ENCODE peak calls at places on chromosome 6, in seven cellular contexts. One of them, this sample, is unnamed.

GRCh38 chr6:89956182-89956581 is 61.9 kb downstream of the GJA10 start:
- DNase-seq in GM12865: no peak
- DNase-seq in HTR-8/SVneo: no peak
- DNase-seq in activated CD4-positive, alpha-beta T cell treated with anti-CD3 and anti-CD28 coated beads for 24 hours: peak; percentile 15
- DNase-seq in stomach: no peak
- DNase-seq in endothelial cell: no peak
- DNase-seq in nephron progenitor cell: no peak
- DNase-seq in this sample: no peak

GRCh38 chr6:56517155-56517745 is 125.4 kb downstream of the DST start:
- DNase-seq in GM12865: no peak
- DNase-seq in stomach: no peak
- DNase-seq in nephron progenitor cell: no peak
- DNase-seq in endothelial cell: no peak
- DNase-seq in activated CD4-positive, alpha-beta T cell treated with anti-CD3 and anti-CD28 coated beads for 24 hours: no peak
- DNase-seq in HTR-8/SVneo: no peak
- DNase-seq in this sample: no peak

GRCh38 chr6:82571431-82571830 is 207.8 kb downstream of the TPBG start:
- DNase-seq in activated CD4-positive, alpha-beta T cell treated with anti-CD3 and anti-CD28 coated beads for 24 hours: no peak
- DNase-seq in stomach: no peak
- DNase-seq in nephron progenitor cell: no peak
- DNase-seq in endothelial cell: no peak
- DNase-seq in HTR-8/SVneo: no peak
- DNase-seq in GM12865: no peak
- DNase-seq in this sample: no peak

GRCh38 chr6:55543633-55544309 is 35.2 kb downstream of the HMGCLL1 start:
- DNase-seq in GM12865: no peak
- DNase-seq in HTR-8/SVneo: no peak
- DNase-seq in nephron progenitor cell: no peak
- DNase-seq in endothelial cell: no peak
- DNase-seq in activated CD4-positive, alpha-beta T cell treated with anti-CD3 and anti-CD28 coated beads for 24 hours: no peak
- DNase-seq in stomach: no peak
- DNase-seq in this sample: no peak

GRCh38 chr6:83597511-83597910 is 85.2 kb downstream of the PRSS35 start:
- DNase-seq in endothelial cell: no peak
- DNase-seq in HTR-8/SVneo: no peak
- DNase-seq in stomach: no peak
- DNase-seq in GM12865: no peak
- DNase-seq in activated CD4-positive, alpha-beta T cell treated with anti-CD3 and anti-CD28 coated beads for 24 hours: no peak
- DNase-seq in nephron progenitor cell: no peak
- DNase-seq in this sample: no peak

GRCh38 chr6:16432075-16433032 is 194.0 kb downstream of the GMPR start:
- DNase-seq in nephron progenitor cell: no peak
- DNase-seq in endothelial cell: no peak
- DNase-seq in GM12865: peak; percentile 72
- DNase-seq in activated CD4-positive, alpha-beta T cell treated with anti-CD3 and anti-CD28 coated beads for 24 hours: no peak
- DNase-seq in stomach: peak; percentile 39
- DNase-seq in HTR-8/SVneo: no peak
- DNase-seq in this sample: no peak

GRCh38 chr6:158817298-158818007 is 1.7 kb downstream of the EZR start:
- DNase-seq in activated CD4-positive, alpha-beta T cell treated with anti-CD3 and anti-CD28 coated beads for 24 hours: no peak
- DNase-seq in stomach: peak; percentile 83
- DNase-seq in HTR-8/SVneo: no peak
- DNase-seq in endothelial cell: peak; percentile 35
- DNase-seq in GM12865: peak; percentile 43
- DNase-seq in nephron progenitor cell: peak; percentile 25
- DNase-seq in this sample: no peak

GRCh38 chr6:22072939-22073338 is 223.9 kb downstream of the PRL start:
- DNase-seq in activated CD4-positive, alpha-beta T cell treated with anti-CD3 and anti-CD28 coated beads for 24 hours: no peak
- DNase-seq in nephron progenitor cell: no peak
- DNase-seq in stomach: no peak
- DNase-seq in endothelial cell: no peak
- DNase-seq in HTR-8/SVneo: no peak
- DNase-seq in GM12865: no peak
- DNase-seq in this sample: no peak

GRCh38 chr6:163383912-163384311 is 30.6 kb upstream of the QKI start:
- DNase-seq in activated CD4-positive, alpha-beta T cell treated with anti-CD3 and anti-CD28 coated beads for 24 hours: no peak
- DNase-seq in nephron progenitor cell: no peak
- DNase-seq in endothelial cell: no peak
- DNase-seq in GM12865: no peak
- DNase-seq in HTR-8/SVneo: no peak
- DNase-seq in stomach: no peak
- DNase-seq in this sample: no peak

This sample was measured in H54.